ENCODE peak calls at places on chromosomes 6 and 20, in five cellular contexts. One of them, this sample, is unnamed.

GRCh38 chr6:42271834-42272805 is 54.5 kb upstream of the MRPS10 start:
- DNase-seq in EH: no peak
- DNase-seq in cerebellar cortex: no peak
- DNase-seq in activated effector memory CD4-positive, alpha-beta T cell treated with Interleukin-2 at 50 U/mL for 16 hours: no peak
- DNase-seq in stimulated activated CD4-positive, alpha-beta T cell treated with anti-CD3 and anti-CD28 coated beads, Interleukin-2, amount 100 ng/mL, for 48 hours: no peak
- DNase-seq in this sample: no peak

GRCh38 chr20:47782920-47783552 is 2.2 kb downstream of the SULF2 start:
- DNase-seq in stimulated activated CD4-positive, alpha-beta T cell treated with anti-CD3 and anti-CD28 coated beads, Interleukin-2, amount 100 ng/mL, for 48 hours: no peak
- DNase-seq in EH: no peak
- DNase-seq in cerebellar cortex: no peak
- DNase-seq in activated effector memory CD4-positive, alpha-beta T cell treated with Interleukin-2 at 50 U/mL for 16 hours: no peak
- DNase-seq in this sample: no peak

GRCh38 chr6:16762547-16763477 is 1.6 kb upstream of the ATXN1 start:
- DNase-seq in activated effector memory CD4-positive, alpha-beta T cell treated with Interleukin-2 at 50 U/mL for 16 hours: peak
- DNase-seq in EH: peak
- DNase-seq in stimulated activated CD4-positive, alpha-beta T cell treated with anti-CD3 and anti-CD28 coated beads, Interleukin-2, amount 100 ng/mL, for 48 hours: no peak
- DNase-seq in cerebellar cortex: peak
- DNase-seq in this sample: no peak

GRCh38 chr6:76852776-76853175 is 610.5 kb downstream of the HTR1B start:
- DNase-seq in EH: peak
- DNase-seq in stimulated activated CD4-positive, alpha-beta T cell treated with anti-CD3 and anti-CD28 coated beads, Interleukin-2, amount 100 ng/mL, for 48 hours: no peak
- DNase-seq in cerebellar cortex: no peak
- DNase-seq in activated effector memory CD4-positive, alpha-beta T cell treated with Interleukin-2 at 50 U/mL for 16 hours: no peak
- DNase-seq in this sample: no peak

GRCh38 chr6:51793393-51793792 is 294.0 kb downstream of the PKHD1 start:
- DNase-seq in activated effector memory CD4-positive, alpha-beta T cell treated with Interleukin-2 at 50 U/mL for 16 hours: no peak
- DNase-seq in EH: no peak
- DNase-seq in stimulated activated CD4-positive, alpha-beta T cell treated with anti-CD3 and anti-CD28 coated beads, Interleukin-2, amount 100 ng/mL, for 48 hours: no peak
- DNase-seq in cerebellar cortex: no peak
- DNase-seq in this sample: no peak

GRCh38 chr20:2142649-2143048 is 41.0 kb downstream of the STK35 start:
- DNase-seq in EH: no peak
- DNase-seq in activated effector memory CD4-positive, alpha-beta T cell treated with Interleukin-2 at 50 U/mL for 16 hours: no peak
- DNase-seq in cerebellar cortex: no peak
- DNase-seq in stimulated activated CD4-positive, alpha-beta T cell treated with anti-CD3 and anti-CD28 coated beads, Interleukin-2, amount 100 ng/mL, for 48 hours: no peak
- DNase-seq in this sample: no peak

GRCh38 chr6:30613251-30614043 is 3.6 kb downstream of the PPP1R10 start:
- DNase-seq in cerebellar cortex: no peak
- DNase-seq in stimulated activated CD4-positive, alpha-beta T cell treated with anti-CD3 and anti-CD28 coated beads, Interleukin-2, amount 100 ng/mL, for 48 hours: no peak
- DNase-seq in EH: peak
- DNase-seq in activated effector memory CD4-positive, alpha-beta T cell treated with Interleukin-2 at 50 U/mL for 16 hours: no peak
- DNase-seq in this sample: no peak

GRCh38 chr20:35845561-35845960 is 73.7 kb downstream of the PHF20 start:
- DNase-seq in activated effector memory CD4-positive, alpha-beta T cell treated with Interleukin-2 at 50 U/mL for 16 hours: no peak
- DNase-seq in EH: peak
- DNase-seq in cerebellar cortex: no peak
- DNase-seq in stimulated activated CD4-positive, alpha-beta T cell treated with anti-CD3 and anti-CD28 coated beads, Interleukin-2, amount 100 ng/mL, for 48 hours: no peak
- DNase-seq in this sample: no peak

GRCh38 chr6:6714498-6715360 is 126.2 kb downstream of the LY86 start:
- DNase-seq in stimulated activated CD4-positive, alpha-beta T cell treated with anti-CD3 and anti-CD28 coated beads, Interleukin-2, amount 100 ng/mL, for 48 hours: no peak
- DNase-seq in EH: no peak
- DNase-seq in cerebellar cortex: no peak
- DNase-seq in activated effector memory CD4-positive, alpha-beta T cell treated with Interleukin-2 at 50 U/mL for 16 hours: no peak
- DNase-seq in this sample: peak

GRCh38 chr6:84074988-84075781 is 41.6 kb downstream of the MRAP2 start:
- DNase-seq in activated effector memory CD4-positive, alpha-beta T cell treated with Interleukin-2 at 50 U/mL for 16 hours: no peak
- DNase-seq in EH: peak
- DNase-seq in cerebellar cortex: no peak
- DNase-seq in stimulated activated CD4-positive, alpha-beta T cell treated with anti-CD3 and anti-CD28 coated beads, Interleukin-2, amount 100 ng/mL, for 48 hours: no peak
- DNase-seq in this sample: peak

GRCh38 chr6:126721581-126722145 is 381.7 kb downstream of the CENPW start:
- DNase-seq in stimulated activated CD4-positive, alpha-beta T cell treated with anti-CD3 and anti-CD28 coated beads, Interleukin-2, amount 100 ng/mL, for 48 hours: no peak
- DNase-seq in activated effector memory CD4-positive, alpha-beta T cell treated with Interleukin-2 at 50 U/mL for 16 hours: no peak
- DNase-seq in EH: peak
- DNase-seq in cerebellar cortex: no peak
- DNase-seq in this sample: no peak

GRCh38 chr6:167759912-167760311 is 66.8 kb upstream of the AFDN start:
- DNase-seq in activated effector memory CD4-positive, alpha-beta T cell treated with Interleukin-2 at 50 U/mL for 16 hours: no peak
- DNase-seq in cerebellar cortex: no peak
- DNase-seq in stimulated activated CD4-positive, alpha-beta T cell treated with anti-CD3 and anti-CD28 coated beads, Interleukin-2, amount 100 ng/mL, for 48 hours: no peak
- DNase-seq in EH: no peak
- DNase-seq in this sample: no peak

This sample was measured in WERI-Rb-1.